ENCODE peak calls at places on chromosomes 13 and 19, in four cellular contexts. One of them, this sample, is unnamed.

GRCh38 chr13:46527237-46527636 is 25.7 kb upstream of the LRCH1 start:
- DNase-seq in COR-L47: no peak
- DNase-seq in stimulated activated CD4-positive, alpha-beta T cell treated with anti-CD3 and anti-CD28 coated beads, Interleukin-12 subunit alpha, Interleukin-12 subunit beta, amount 100 ng/mL, for 24 hours: no peak
- DNase-seq in testis: no peak
- DNase-seq in this sample: no peak

GRCh38 chr19:50850738-50851137 is 4.0 kb upstream of the KLK3 start:
- DNase-seq in COR-L47: no peak
- DNase-seq in stimulated activated CD4-positive, alpha-beta T cell treated with anti-CD3 and anti-CD28 coated beads, Interleukin-12 subunit alpha, Interleukin-12 subunit beta, amount 100 ng/mL, for 24 hours: no peak
- DNase-seq in testis: no peak
- DNase-seq in this sample: no peak

GRCh38 chr13:57314897-57315520 is 148.0 kb downstream of the PRR20E start:
- DNase-seq in COR-L47: no peak
- DNase-seq in stimulated activated CD4-positive, alpha-beta T cell treated with anti-CD3 and anti-CD28 coated beads, Interleukin-12 subunit alpha, Interleukin-12 subunit beta, amount 100 ng/mL, for 24 hours: no peak
- DNase-seq in testis: no peak
- DNase-seq in this sample: no peak

GRCh38 chr13:106048386-106048785 is 487.1 kb downstream of the EFNB2 start:
- DNase-seq in COR-L47: no peak
- DNase-seq in stimulated activated CD4-positive, alpha-beta T cell treated with anti-CD3 and anti-CD28 coated beads, Interleukin-12 subunit alpha, Interleukin-12 subunit beta, amount 100 ng/mL, for 24 hours: no peak
- DNase-seq in testis: no peak
- DNase-seq in this sample: no peak

GRCh38 chr19:33273881-33274662 is 28.3 kb downstream of the CEBPA start:
- DNase-seq in COR-L47: no peak
- DNase-seq in stimulated activated CD4-positive, alpha-beta T cell treated with anti-CD3 and anti-CD28 coated beads, Interleukin-12 subunit alpha, Interleukin-12 subunit beta, amount 100 ng/mL, for 24 hours: peak; percentile 17
- DNase-seq in testis: peak; percentile 38
- DNase-seq in this sample: peak; percentile 10

GRCh38 chr19:16978156-16978555 is 48.5 kb downstream of the CPAMD8 start:
- DNase-seq in COR-L47: no peak
- DNase-seq in stimulated activated CD4-positive, alpha-beta T cell treated with anti-CD3 and anti-CD28 coated beads, Interleukin-12 subunit alpha, Interleukin-12 subunit beta, amount 100 ng/mL, for 24 hours: no peak
- DNase-seq in testis: no peak
- DNase-seq in this sample: no peak

GRCh38 chr13:51873837-51874236 is 12.1 kb downstream of the CCDC70 start:
- DNase-seq in COR-L47: no peak
- DNase-seq in stimulated activated CD4-positive, alpha-beta T cell treated with anti-CD3 and anti-CD28 coated beads, Interleukin-12 subunit alpha, Interleukin-12 subunit beta, amount 100 ng/mL, for 24 hours: no peak
- DNase-seq in testis: no peak
- DNase-seq in this sample: no peak

GRCh38 chr13:34523401-34523800 is 418.7 kb upstream of the NBEA start:
- DNase-seq in COR-L47: no peak
- DNase-seq in stimulated activated CD4-positive, alpha-beta T cell treated with anti-CD3 and anti-CD28 coated beads, Interleukin-12 subunit alpha, Interleukin-12 subunit beta, amount 100 ng/mL, for 24 hours: no peak
- DNase-seq in testis: no peak
- DNase-seq in this sample: no peak

GRCh38 chr19:18431351-18432197 is 6.4 kb downstream of the ISYNA1 start:
- DNase-seq in COR-L47: no peak
- DNase-seq in stimulated activated CD4-positive, alpha-beta T cell treated with anti-CD3 and anti-CD28 coated beads, Interleukin-12 subunit alpha, Interleukin-12 subunit beta, amount 100 ng/mL, for 24 hours: no peak
- DNase-seq in testis: no peak
- DNase-seq in this sample: no peak

GRCh38 chr13:99830931-99831330 is 140.6 kb downstream of the ZIC5 start:
- DNase-seq in COR-L47: no peak
- DNase-seq in stimulated activated CD4-positive, alpha-beta T cell treated with anti-CD3 and anti-CD28 coated beads, Interleukin-12 subunit alpha, Interleukin-12 subunit beta, amount 100 ng/mL, for 24 hours: no peak
- DNase-seq in testis: no peak
- DNase-seq in this sample: no peak

GRCh38 chr13:94784066-94784465 is 71.7 kb upstream of the SOX21 start:
- DNase-seq in COR-L47: no peak
- DNase-seq in stimulated activated CD4-positive, alpha-beta T cell treated with anti-CD3 and anti-CD28 coated beads, Interleukin-12 subunit alpha, Interleukin-12 subunit beta, amount 100 ng/mL, for 24 hours: no peak
- DNase-seq in testis: no peak
- DNase-seq in this sample: no peak

GRCh38 chr19:55225415-55225958 is 3.1 kb downstream of the TMEM86B start:
- DNase-seq in COR-L47: no peak
- DNase-seq in stimulated activated CD4-positive, alpha-beta T cell treated with anti-CD3 and anti-CD28 coated beads, Interleukin-12 subunit alpha, Interleukin-12 subunit beta, amount 100 ng/mL, for 24 hours: no peak
- DNase-seq in testis: no peak
- DNase-seq in this sample: no peak

GRCh38 chr13:99656843-99657506 is 155.7 kb downstream of the TM9SF2 start:
- DNase-seq in COR-L47: no peak
- DNase-seq in stimulated activated CD4-positive, alpha-beta T cell treated with anti-CD3 and anti-CD28 coated beads, Interleukin-12 subunit alpha, Interleukin-12 subunit beta, amount 100 ng/mL, for 24 hours: no peak
- DNase-seq in testis: no peak
- DNase-seq in this sample: no peak

GRCh38 chr13:19592657-19593175 is 31.4 kb upstream of the TPTE2 start:
- DNase-seq in COR-L47: no peak
- DNase-seq in stimulated activated CD4-positive, alpha-beta T cell treated with anti-CD3 and anti-CD28 coated beads, Interleukin-12 subunit alpha, Interleukin-12 subunit beta, amount 100 ng/mL, for 24 hours: no peak
- DNase-seq in testis: no peak
- DNase-seq in this sample: no peak

GRCh38 chr13:75873499-75873898 is 237.4 kb downstream of the LMO7 start:
- DNase-seq in COR-L47: no peak
- DNase-seq in stimulated activated CD4-positive, alpha-beta T cell treated with anti-CD3 and anti-CD28 coated beads, Interleukin-12 subunit alpha, Interleukin-12 subunit beta, amount 100 ng/mL, for 24 hours: no peak
- DNase-seq in testis: no peak
- DNase-seq in this sample: no peak

GRCh38 chr19:44847144-44848035 is 1.3 kb downstream of the NECTIN2 start:
- DNase-seq in COR-L47: peak; percentile 41
- DNase-seq in stimulated activated CD4-positive, alpha-beta T cell treated with anti-CD3 and anti-CD28 coated beads, Interleukin-12 subunit alpha, Interleukin-12 subunit beta, amount 100 ng/mL, for 24 hours: no peak
- DNase-seq in testis: peak; percentile 89
- DNase-seq in this sample: no peak

GRCh38 chr13:25469179-25469545 is 97.4 kb downstream of the ATP8A2 start:
- DNase-seq in COR-L47: no peak
- DNase-seq in stimulated activated CD4-positive, alpha-beta T cell treated with anti-CD3 and anti-CD28 coated beads, Interleukin-12 subunit alpha, Interleukin-12 subunit beta, amount 100 ng/mL, for 24 hours: no peak
- DNase-seq in testis: no peak
- DNase-seq in this sample: no peak

GRCh38 chr19:39819786-39820185 is 14.2 kb downstream of the DYRK1B start:
- DNase-seq in COR-L47: no peak
- DNase-seq in stimulated activated CD4-positive, alpha-beta T cell treated with anti-CD3 and anti-CD28 coated beads, Interleukin-12 subunit alpha, Interleukin-12 subunit beta, amount 100 ng/mL, for 24 hours: no peak
- DNase-seq in testis: no peak
- DNase-seq in this sample: no peak

GRCh38 chr19:5627395-5627904 is 4.6 kb downstream of the SAFB start:
- DNase-seq in COR-L47: no peak
- DNase-seq in stimulated activated CD4-positive, alpha-beta T cell treated with anti-CD3 and anti-CD28 coated beads, Interleukin-12 subunit alpha, Interleukin-12 subunit beta, amount 100 ng/mL, for 24 hours: peak; percentile 34
- DNase-seq in testis: peak; percentile 54
- DNase-seq in this sample: peak; percentile 49

GRCh38 chr19:6478815-6479214 is 2.8 kb downstream of the DENND1C start:
- DNase-seq in COR-L47: no peak
- DNase-seq in stimulated activated CD4-positive, alpha-beta T cell treated with anti-CD3 and anti-CD28 coated beads, Interleukin-12 subunit alpha, Interleukin-12 subunit beta, amount 100 ng/mL, for 24 hours: no peak
- DNase-seq in testis: no peak
- DNase-seq in this sample: no peak

GRCh38 chr19:55459950-55460657 is 1.3 kb downstream of the ISOC2 start:
- DNase-seq in COR-L47: no peak
- DNase-seq in stimulated activated CD4-positive, alpha-beta T cell treated with anti-CD3 and anti-CD28 coated beads, Interleukin-12 subunit alpha, Interleukin-12 subunit beta, amount 100 ng/mL, for 24 hours: no peak
- DNase-seq in testis: peak; percentile 53
- DNase-seq in this sample: no peak

GRCh38 chr19:16034180-16034579 is 42.1 kb upstream of the TPM4 start:
- DNase-seq in COR-L47: no peak
- DNase-seq in stimulated activated CD4-positive, alpha-beta T cell treated with anti-CD3 and anti-CD28 coated beads, Interleukin-12 subunit alpha, Interleukin-12 subunit beta, amount 100 ng/mL, for 24 hours: no peak
- DNase-seq in testis: peak; percentile 13
- DNase-seq in this sample: no peak

GRCh38 chr13:34883381-34883780 is 58.7 kb upstream of the NBEA start:
- DNase-seq in COR-L47: no peak
- DNase-seq in stimulated activated CD4-positive, alpha-beta T cell treated with anti-CD3 and anti-CD28 coated beads, Interleukin-12 subunit alpha, Interleukin-12 subunit beta, amount 100 ng/mL, for 24 hours: no peak
- DNase-seq in testis: no peak
- DNase-seq in this sample: no peak

GRCh38 chr19:33746159-33746558 is 50.5 kb upstream of the KCTD15 start:
- DNase-seq in COR-L47: no peak
- DNase-seq in stimulated activated CD4-positive, alpha-beta T cell treated with anti-CD3 and anti-CD28 coated beads, Interleukin-12 subunit alpha, Interleukin-12 subunit beta, amount 100 ng/mL, for 24 hours: no peak
- DNase-seq in testis: no peak
- DNase-seq in this sample: no peak

GRCh38 chr19:19022380-19022961 is 10.8 kb downstream of the SUGP2 start:
- DNase-seq in COR-L47: no peak
- DNase-seq in stimulated activated CD4-positive, alpha-beta T cell treated with anti-CD3 and anti-CD28 coated beads, Interleukin-12 subunit alpha, Interleukin-12 subunit beta, amount 100 ng/mL, for 24 hours: no peak
- DNase-seq in testis: no peak
- DNase-seq in this sample: no peak

GRCh38 chr13:96988441-96988840 is 5.8 kb downstream of the OXGR1 start:
- DNase-seq in COR-L47: no peak
- DNase-seq in stimulated activated CD4-positive, alpha-beta T cell treated with anti-CD3 and anti-CD28 coated beads, Interleukin-12 subunit alpha, Interleukin-12 subunit beta, amount 100 ng/mL, for 24 hours: no peak
- DNase-seq in testis: no peak
- DNase-seq in this sample: no peak

GRCh38 chr19:7850429-7850819 is 20.4 kb downstream of the EVI5L start:
- DNase-seq in COR-L47: no peak
- DNase-seq in stimulated activated CD4-positive, alpha-beta T cell treated with anti-CD3 and anti-CD28 coated beads, Interleukin-12 subunit alpha, Interleukin-12 subunit beta, amount 100 ng/mL, for 24 hours: no peak
- DNase-seq in testis: peak; percentile 33
- DNase-seq in this sample: no peak